ENCODE peak calls at places on chromosomes 5 and 9, in seven cellular contexts. N, M, E, K, R, S and F are unnamed samples.

GRCh38 chr9:136703231-136703870 is 9.0 kb upstream of the DIPK1B start:
- DNase-seq in R (no peak), E (no peak), N (no peak), M (no peak), S (no peak), K (no peak), F (no peak)

GRCh38 chr5:145943674-145944121 is 7.3 kb downstream of the SH3RF2 start:
- DNase-seq in M (peak), K (no peak), R (no peak), E (no peak), S (no peak), N (no peak), F (peak)

GRCh38 chr9:112753725-112754124 is 3.2 kb downstream of the SNX30 start:
- DNase-seq in R (no peak), N (peak), S (no peak), E (no peak), K (peak), M (peak), F (peak)

GRCh38 chr9:95507456-95508241 is 9.1 kb downstream of the PTCH1 start:
- DNase-seq in N (peak), K (peak), E (peak), R (peak), S (no peak), M (peak), F (peak)

GRCh38 chr5:79702606-79703380 is 13.2 kb downstream of the CMYA5 start:
- DNase-seq in K (peak), S (no peak), R (peak), M (peak), N (peak), E (peak), F (peak)

GRCh38 chr5:16312786-16313185 is 133.2 kb upstream of the MARCHF11 start:
- DNase-seq in K (no peak), S (no peak), E (no peak), R (no peak), M (no peak), N (no peak), F (no peak)

GRCh38 chr5:5198815-5199214 is 58.7 kb downstream of the ADAMTS16 start:
- DNase-seq in S (no peak), M (no peak), E (no peak), K (no peak), N (no peak), R (no peak), F (no peak)

GRCh38 chr5:113218906-113219517 is 215.8 kb downstream of the TSSK1B start:
- DNase-seq in R (no peak), E (no peak), M (peak), N (no peak), S (no peak), K (no peak), F (no peak)

GRCh38 chr5:102959055-102959454 is 160.9 kb downstream of the GIN1 start:
- DNase-seq in M (peak), S (no peak), R (no peak), N (peak), K (no peak), E (no peak), F (peak)